ENCODE peak calls at places on chromosomes 5 and 9, in six cellular contexts. B is K562, K is breast epithelium, P is GM23338, A is SK-N-SH, T is Panc1. I is an unnamed sample.

GRCh38 chr5:139138790-139139189 is 59.4 kb downstream of the SIL1 start:
- DNase-seq in B (no peak), K (no peak), P (peak), A (no peak), T (no peak), I (peak)

GRCh38 chr5:112957970-112958773 is 18.4 kb upstream of the DCP2 start:
- DNase-seq in B (no peak), K (peak), P (no peak), A (no peak), T (peak), I (peak)

GRCh38 chr5:180090098-180090768 is 18.7 kb upstream of the RNF130 start:
- DNase-seq in B (peak), K (peak), P (peak), A (peak), T (no peak), I (peak)

GRCh38 chr9:33225319-33226152 is 14.4 kb upstream of the SPINK4 start:
- DNase-seq in B (peak), K (peak), P (peak), A (peak), T (peak), I (no peak)

GRCh38 chr5:149517461-149518122 is 33.6 kb downstream of the CSNK1A1 start:
- DNase-seq in B (no peak), K (no peak), P (no peak), A (no peak), T (no peak), I (no peak)

GRCh38 chr5:27598576-27598975 is 560.2 kb upstream of the CDH9 start:
- DNase-seq in B (no peak), K (no peak), P (peak), A (no peak), T (no peak), I (no peak)

GRCh38 chr9:74521009-74521408 is 23.9 kb downstream of the RORB start:
- DNase-seq in B (no peak), K (no peak), P (no peak), A (no peak), T (no peak), I (no peak)

GRCh38 chr5:68444048-68444447 is 228.5 kb downstream of the PIK3R1 start:
- DNase-seq in B (no peak), K (no peak), P (no peak), A (no peak), T (no peak), I (no peak)

GRCh38 chr9:92325269-92325990 is at the start of the genes CENPP and NOL8:
- DNase-seq in B (peak), K (peak), P (peak), A (peak), T (peak), I (peak)

GRCh38 chr5:34585601-34586104 is 70.5 kb upstream of the RAI14 start:
- DNase-seq in B (no peak), K (no peak), P (no peak), A (no peak), T (peak), I (no peak)

GRCh38 chr5:141701341-141702119 is 19.5 kb upstream of the ARAP3 start:
- DNase-seq in B (no peak), K (no peak), P (peak), A (no peak), T (no peak), I (no peak)

GRCh38 chr5:139904566-139905400 is 109.2 kb downstream of the PSD2 start:
- DNase-seq in B (no peak), K (no peak), P (peak), A (peak), T (no peak), I (peak)

GRCh38 chr5:92775711-92776615 is 805.1 kb downstream of the NR2F1-AS1 start:
- DNase-seq in B (no peak), K (no peak), P (no peak), A (no peak), T (no peak), I (no peak)

GRCh38 chr5:142866563-142867275 is 96.5 kb downstream of the ARHGAP26 start:
- DNase-seq in B (peak), K (no peak), P (peak), A (peak), T (peak), I (no peak)

GRCh38 chr5:176891331-176891958 is 7.7 kb downstream of the HK3 start:
- DNase-seq in B (no peak), K (no peak), P (no peak), A (no peak), T (no peak), I (peak)

GRCh38 chr9:68894502-68894901 is 119.4 kb downstream of the PRKACG start:
- DNase-seq in B (no peak), K (no peak), P (no peak), A (no peak), T (no peak), I (no peak)

GRCh38 chr9:135087489-135087791 is at the start of gene OLFM1:
- DNase-seq in B (peak), K (peak), P (peak), A (peak), T (no peak), I (peak)

GRCh38 chr5:139392678-139393496 is 2.0 kb downstream of the PROB1 start:
- DNase-seq in B (no peak), K (no peak), P (peak), A (peak), T (peak), I (no peak)

GRCh38 chr5:93721045-93721444 is 20.4 kb downstream of the POU5F2 start:
- DNase-seq in B (no peak), K (no peak), P (no peak), A (no peak), T (no peak), I (no peak)

GRCh38 chr9:29830815-29831214 is 2257.5 kb upstream of the C9orf72 start:
- DNase-seq in B (no peak), K (no peak), P (peak), A (peak), T (no peak), I (no peak)

GRCh38 chr9:115234094-115234493 is 116.1 kb upstream of the TNC start:
- DNase-seq in B (no peak), K (peak), P (no peak), A (no peak), T (no peak), I (no peak)

GRCh38 chr5:10592598-10592997 is 28.7 kb downstream of the ANKRD33B start:
- DNase-seq in B (no peak), K (no peak), P (no peak), A (no peak), T (no peak), I (no peak)

GRCh38 chr9:90025816-90026215 is 421.0 kb downstream of the GADD45G start:
- DNase-seq in B (no peak), K (no peak), P (no peak), A (no peak), T (no peak), I (no peak)

GRCh38 chr5:17014686-17015085 is 78.6 kb upstream of the MYO10 start:
- DNase-seq in B (no peak), K (no peak), P (no peak), A (no peak), T (no peak), I (no peak)

GRCh38 chr5:82901281-82901888 is 175.8 kb downstream of the TMEM167A start:
- DNase-seq in B (no peak), K (no peak), P (no peak), A (no peak), T (no peak), I (no peak)

GRCh38 chr9:136119259-136120118 is 814 bp upstream of the TMEM250 start:
- DNase-seq in B (peak), K (no peak), P (peak), A (peak), T (no peak), I (no peak)

GRCh38 chr5:38148021-38148625 is 110.2 kb upstream of the EGFLAM start:
- DNase-seq in B (no peak), K (no peak), P (no peak), A (no peak), T (no peak), I (no peak)

GRCh38 chr9:130930804-130931349 is 8.2 kb downstream of the FIBCD1 start:
- DNase-seq in B (peak), K (no peak), P (no peak), A (no peak), T (no peak), I (no peak)

GRCh38 chr9:130931508-130932150 is 7.4 kb downstream of the FIBCD1 start:
- DNase-seq in B (peak), K (no peak), P (no peak), A (no peak), T (no peak), I (no peak)

GRCh38 chr9:130934246-130934645 is 4.8 kb downstream of the FIBCD1 start:
- DNase-seq in B (no peak), K (no peak), P (no peak), A (no peak), T (no peak), I (no peak)

GRCh38 chr9:130933114-130934046 is 5.7 kb downstream of the FIBCD1 start:
- DNase-seq in B (peak), K (no peak), P (peak), A (no peak), T (no peak), I (no peak)

GRCh38 chr9:130932220-130933069 is 6.6 kb downstream of the FIBCD1 start:
- DNase-seq in B (peak), K (no peak), P (no peak), A (no peak), T (no peak), I (no peak)
- TF ChIP-seq CTCF in B (no peak), K (no peak), P (peak), A (no peak), T (no peak), I (no peak)

DNA sequence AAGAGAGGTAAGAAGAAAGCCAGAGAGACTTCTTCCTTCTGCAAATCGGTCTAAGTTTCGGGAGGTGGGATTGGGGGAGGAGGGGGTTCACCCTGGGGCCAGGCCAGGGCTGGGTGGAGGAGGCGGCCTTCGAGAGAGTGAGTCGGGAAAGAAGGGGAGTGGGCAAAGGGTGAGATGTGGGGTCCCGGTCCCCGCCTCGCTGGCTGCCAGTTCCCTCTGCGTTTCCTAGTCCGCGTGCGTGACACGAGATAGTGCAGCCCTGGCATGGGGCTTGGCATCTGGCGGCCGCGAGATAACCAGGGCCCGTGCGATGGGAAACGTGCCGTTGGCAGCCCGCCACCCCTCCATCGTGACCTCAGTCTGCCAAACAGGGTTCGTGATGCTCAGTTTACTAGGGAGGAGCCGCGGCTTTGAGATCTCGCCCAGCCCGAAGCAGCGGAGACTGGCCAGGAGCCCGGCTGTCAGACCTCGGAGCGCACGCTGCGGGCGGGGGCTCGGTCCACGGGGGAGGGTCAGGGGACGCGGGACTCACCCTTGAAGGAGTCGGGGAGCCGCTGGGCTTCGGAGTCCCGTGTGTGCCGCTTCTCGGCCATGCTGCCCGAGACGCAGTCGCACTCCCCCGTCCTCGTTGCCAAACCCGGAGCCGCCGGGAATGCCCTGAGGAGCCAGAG is at the start of gene STOM:
- DNase-seq in B (no peak), K (peak), P (peak), A (peak), T (no peak), I (peak)
- TF ChIP-seq POLR2AphosphoS5 in B (no peak), K (peak), P (peak), A (peak), T (peak), I (peak)

GRCh38 chr9:121331992-121332685 is 37.9 kb downstream of the STOM start:
- DNase-seq in B (no peak), K (no peak), P (peak), A (no peak), T (no peak), I (peak)
- TF ChIP-seq CTCF in B (no peak), K (peak), P (peak), A (peak), T (no peak), I (peak)

GRCh38 chr9:87181670-87182069 is 234.4 kb upstream of the GAS1 start:
- DNase-seq in B (no peak), K (no peak), P (no peak), A (no peak), T (no peak), I (no peak)
- TF ChIP-seq POLR2AphosphoS5 in B (no peak), K (no peak), P (no peak), A (no peak), T (no peak), I (no peak)

DNA sequence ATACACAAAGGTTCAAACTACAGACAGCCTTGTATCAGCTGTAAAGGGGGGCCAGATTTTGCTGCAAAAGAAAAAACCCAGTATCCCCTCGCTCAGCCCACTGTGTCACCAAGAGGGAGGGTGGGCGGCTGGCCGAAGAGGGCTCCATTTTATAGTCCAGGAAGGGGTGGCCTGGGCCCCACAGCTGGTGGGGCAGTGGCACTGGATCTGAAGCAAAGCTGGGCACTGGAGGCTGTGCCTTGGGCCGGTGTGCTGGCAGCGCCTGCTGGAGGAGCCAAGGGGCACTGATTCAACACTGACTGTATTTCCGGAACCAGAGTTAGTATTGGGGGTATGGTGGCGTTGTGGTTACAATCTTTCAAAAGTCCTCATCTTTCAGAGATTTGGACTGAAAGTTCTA is 9.1 kb downstream of the BRD3 start:
- DNase-seq in B (no peak), K (no peak), P (no peak), A (peak), T (no peak), I (peak)
- TF ChIP-seq CTCF in B (no peak), K (no peak), P (no peak), A (peak), T (no peak), I (no peak)

DNA sequence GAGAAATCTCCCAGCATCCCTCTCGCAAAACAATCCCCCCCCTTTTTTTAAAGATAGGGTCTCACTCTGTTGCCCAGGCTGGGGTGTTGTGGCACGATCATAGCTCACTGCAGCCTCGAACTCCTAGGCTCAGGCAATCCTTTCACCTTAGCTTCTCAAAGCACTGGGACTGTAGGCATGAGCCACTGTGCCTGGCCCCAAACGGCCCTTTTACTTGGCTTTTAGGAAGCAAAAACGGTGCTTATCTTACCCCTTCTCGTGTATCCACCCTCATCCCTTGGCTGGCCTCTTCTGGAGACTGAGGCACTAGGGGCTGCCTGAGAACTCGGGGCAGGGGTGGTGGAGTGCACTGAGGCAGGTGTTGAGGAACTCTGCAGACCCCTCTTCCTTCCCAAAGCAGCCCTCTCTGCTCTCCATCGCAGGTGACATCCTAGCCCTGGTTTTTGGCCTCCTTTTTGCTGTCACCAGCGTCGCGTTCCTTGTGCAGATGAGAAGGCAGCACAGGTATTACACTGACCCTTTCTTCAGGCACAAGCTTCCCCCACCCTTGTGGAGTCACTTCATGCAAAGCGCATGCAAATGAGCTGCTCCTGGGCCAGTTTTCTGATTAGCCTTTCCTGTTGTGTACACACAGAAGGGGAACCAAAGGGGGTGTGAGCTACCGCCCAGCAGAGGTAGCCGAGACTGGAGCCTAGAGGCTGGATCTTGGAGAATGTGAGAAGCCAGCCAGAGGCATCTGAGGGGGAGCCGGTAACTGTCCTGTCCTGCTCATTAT is 6.8 kb downstream of the CA9 start:
- DNase-seq in B (no peak), K (no peak), P (peak), A (no peak), T (no peak), I (no peak)
- TF ChIP-seq POLR2AphosphoS5 in B (no peak), K (no peak), P (no peak), A (peak), T (peak), I (no peak)

GRCh38 chr5:181260720-181261319 is at the start of gene TRIM52:
- DNase-seq in B (peak), K (peak), P (peak), A (peak), T (no peak), I (peak)

GRCh38 chr5:181259283-181259682 is 1.7 kb downstream of the TRIM52 start:
- DNase-seq in B (no peak), K (no peak), P (no peak), A (no peak), T (no peak), I (no peak)

GRCh38 chr5:181259974-181260719 is 796 bp downstream of the TRIM52 start:
- DNase-seq in B (no peak), K (no peak), P (no peak), A (peak), T (no peak), I (no peak)

GRCh38 chr5:181263633-181264032 is 2.7 kb upstream of the TRIM52 start:
- DNase-seq in B (no peak), K (no peak), P (no peak), A (no peak), T (no peak), I (no peak)

DNA sequence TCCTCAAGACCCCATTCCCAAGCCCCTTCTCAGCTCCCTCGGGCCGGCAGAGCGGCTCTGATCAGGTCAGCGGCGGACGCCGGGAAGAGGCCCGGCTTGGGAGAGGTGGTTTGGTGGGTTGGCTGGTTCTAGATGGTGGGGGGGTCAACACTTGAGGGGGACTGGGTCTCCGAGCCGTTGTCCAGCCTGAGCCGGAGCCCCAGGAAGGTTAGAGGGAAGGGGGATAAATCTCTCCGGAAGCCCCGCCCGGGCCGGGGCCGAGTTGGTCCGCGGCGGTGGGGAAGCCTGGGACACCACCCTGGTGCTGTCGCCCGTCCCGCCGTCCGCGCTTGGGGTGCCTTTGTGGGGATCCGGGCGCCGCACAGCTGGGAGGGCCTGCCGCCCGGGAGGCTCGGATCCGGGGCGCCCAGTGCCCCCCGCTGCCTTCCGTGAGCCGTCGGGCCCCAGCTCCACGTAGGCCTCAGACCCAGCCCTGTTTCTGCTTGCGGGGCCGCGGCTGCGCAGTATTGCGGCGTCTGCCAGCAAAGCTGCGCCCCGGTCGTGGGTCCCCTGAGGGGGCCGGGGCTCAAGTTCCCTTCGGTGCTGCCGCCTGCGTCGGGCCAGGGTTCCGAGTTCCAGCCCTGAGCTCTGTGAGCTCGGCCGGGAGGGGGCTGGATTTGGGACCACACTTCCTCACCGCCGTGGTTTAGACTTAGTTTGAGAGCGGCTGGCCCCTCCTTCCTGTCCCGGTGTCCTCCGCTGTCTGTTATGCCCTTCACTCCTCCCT is 560 bp upstream of the TRIM52 start:
- DNase-seq in B (peak), K (peak), P (peak), A (peak), T (no peak), I (peak)
- TF ChIP-seq CTCF in B (no peak), K (no peak), P (no peak), A (no peak), T (no peak), I (no peak)

DNA sequence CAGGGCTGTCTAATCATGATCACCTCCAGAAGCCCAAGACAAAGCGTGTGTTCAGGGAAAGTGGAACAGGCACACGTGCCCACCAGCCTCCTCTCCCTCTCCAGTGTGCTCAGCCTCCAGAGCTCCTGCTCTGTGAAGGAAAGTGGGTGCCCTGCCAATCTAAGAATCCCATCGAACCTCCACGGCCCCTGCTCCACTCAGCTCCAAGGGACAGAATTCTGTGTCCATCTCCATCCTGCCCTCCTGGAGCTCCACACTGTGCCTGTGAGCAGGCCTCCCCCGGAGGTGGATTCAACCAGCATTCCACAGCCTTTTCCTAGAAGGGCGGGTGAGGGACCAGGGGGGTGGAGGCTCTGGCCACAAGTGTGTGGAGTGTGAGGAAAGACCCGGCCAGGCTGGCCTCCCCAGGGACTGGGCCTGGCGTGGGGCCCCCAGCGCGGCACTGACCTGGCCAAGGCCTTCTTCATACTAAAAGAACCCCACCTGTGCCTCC is 6.0 kb downstream of the EEIG1 start:
- DNase-seq in B (no peak), K (no peak), P (no peak), A (peak), T (no peak), I (peak)
- TF ChIP-seq POLR2AphosphoS5 in B (no peak), K (no peak), P (no peak), A (no peak), T (no peak), I (peak)

I was measured in sigmoid colon.